ENCODE peak calls at places on chromosome 20, in nine cellular contexts. F is right cardiac atrium, S is EL, B is suprapubic skin, V is WTC11, C is fibroblast of the aortic adventitia, N is EH, E is T-cell, R is cardiac fibroblast. K is an unnamed sample.

GRCh38 chr20:38812182-38812581 is 6.7 kb downstream of the PPP1R16B start:
- DNase-seq in F (no peak), S (no peak), B (no peak), V (no peak), C (no peak), N (no peak), E (no peak), R (no peak), K (no peak)

GRCh38 chr20:41356951-41357350 is 9.7 kb downstream of the EMILIN3 start:
- DNase-seq in F (no peak), S (no peak), B (no peak), V (no peak), C (no peak), N (no peak), E (no peak), R (no peak), K (no peak)

GRCh38 chr20:41587956-41588355 is 30.2 kb downstream of the CHD6 start:
- DNase-seq in F (no peak), S (peak; percentile 74), B (no peak), V (no peak), C (peak; percentile 64), N (peak; percentile 76), E (no peak), R (peak; percentile 72), K (no peak)

GRCh38 chr20:48352042-48352441 is 475.8 kb downstream of the PREX1 start:
- DNase-seq in F (no peak), S (no peak), B (no peak), V (no peak), C (no peak), N (no peak), E (no peak), R (no peak), K (no peak)

GRCh38 chr20:3080939-3081388 is 3.6 kb downstream of the AVP start:
- DNase-seq in F (peak; percentile 84), S (peak; percentile 70), B (no peak), V (no peak), C (peak; percentile 70), N (peak; percentile 53), E (no peak), R (peak; percentile 51), K (no peak)

GRCh38 chr20:23289249-23289648 is 61.3 kb upstream of the NXT1 start:
- DNase-seq in F (no peak), S (no peak), B (no peak), V (no peak), C (no peak), N (no peak), E (no peak), R (no peak), K (no peak)

GRCh38 chr20:32965115-32965514 is 39.1 kb downstream of the SUN5 start:
- DNase-seq in F (no peak), S (no peak), B (peak; percentile 22), V (peak; percentile 2), C (no peak), N (no peak), E (no peak), R (no peak), K (no peak)

GRCh38 chr20:7327815-7328214 is 560.3 kb downstream of the BMP2 start:
- DNase-seq in F (no peak), S (no peak), B (no peak), V (no peak), C (no peak), N (no peak), E (no peak), R (no peak), K (no peak)

GRCh38 chr20:63553933-63554290 is at the start of gene FNDC11:
- DNase-seq in F (peak; percentile 68), S (peak; percentile 48), B (no peak), V (peak; percentile 75), C (no peak), N (peak; percentile 49), E (no peak), R (peak; percentile 20), K (peak; percentile 81)

GRCh38 chr20:46894579-46894958 is at the start of gene EYA2:
- DNase-seq in F (peak; percentile 50), S (no peak), B (no peak), V (peak; percentile 48), C (no peak), N (no peak), E (no peak), R (no peak), K (peak; percentile 59)

GRCh38 chr20:13131688-13132087 is 89.4 kb upstream of the ISM1 start:
- DNase-seq in F (no peak), S (no peak), B (no peak), V (no peak), C (no peak), N (no peak), E (no peak), R (no peak), K (no peak)

GRCh38 chr20:41163821-41164220 is 26.5 kb downstream of the PLCG1 start:
- DNase-seq in F (no peak), S (no peak), B (no peak), V (no peak), C (no peak), N (no peak), E (no peak), R (no peak), K (no peak)

K was measured in GM23338.